ENCODE peak calls at places on chromosomes 7 and 10, in eight cellular contexts. A is A549, I is IMR-90, D is ovary, P is transverse colon, O is prostate gland, K is suprapubic skin, Z is tibial nerve. F is an unnamed sample.

GRCh38 chr7:128869944-128870285 is 7.3 kb downstream of the ATP6V1F start:
- DNase-seq in A (no peak), I (no peak), D (no peak), P (no peak), O (no peak), K (no peak), Z (no peak), F (no peak)

GRCh38 chr7:149558149-149558861 is 60.7 kb upstream of the ZNF746 start:
- DNase-seq in A (no peak), I (peak), D (no peak), P (no peak), O (no peak), K (no peak), Z (no peak), F (no peak)

GRCh38 chr7:1645071-1646015 is 24.7 kb upstream of the ELFN1 start:
- DNase-seq in A (no peak), I (no peak), D (no peak), P (no peak), O (no peak), K (no peak), Z (no peak), F (no peak)

GRCh38 chr10:95327367-95327766 is 36.6 kb upstream of the PDLIM1 start:
- DNase-seq in A (no peak), I (peak), D (peak), P (peak), O (peak), K (no peak), Z (no peak), F (no peak)

GRCh38 chr10:126749030-126749655 is 78.7 kb upstream of the C10orf90 start:
- DNase-seq in A (peak), I (peak), D (peak), P (peak), O (peak), K (peak), Z (peak), F (no peak)

GRCh38 chr10:73856261-73856660 is 18.1 kb downstream of the CAMK2G start:
- DNase-seq in A (no peak), I (no peak), D (no peak), P (no peak), O (no peak), K (no peak), Z (no peak), F (no peak)

GRCh38 chr10:12419279-12419847 is 70.0 kb downstream of the CAMK1D start:
- DNase-seq in A (no peak), I (peak), D (peak), P (no peak), O (no peak), K (no peak), Z (peak), F (no peak)

GRCh38 chr7:147276783-147277370 is 1160.3 kb downstream of the CNTNAP2 start:
- DNase-seq in A (no peak), I (no peak), D (no peak), P (no peak), O (no peak), K (no peak), Z (no peak), F (no peak)

GRCh38 chr7:74097937-74098614 is 14.5 kb downstream of the LIMK1 start:
- DNase-seq in A (no peak), I (peak), D (no peak), P (peak), O (no peak), K (no peak), Z (no peak), F (no peak)

GRCh38 chr10:48551796-48552591 is 52.9 kb downstream of the ARHGAP22 start:
- DNase-seq in A (peak), I (peak), D (peak), P (no peak), O (no peak), K (no peak), Z (peak), F (peak)

GRCh38 chr10:5735119-5735518 is 50.5 kb downstream of the TASOR2 start:
- DNase-seq in A (no peak), I (no peak), D (no peak), P (no peak), O (no peak), K (no peak), Z (no peak), F (no peak)

GRCh38 chr7:148014473-148014872 is 576.1 kb upstream of the C7orf33 start:
- DNase-seq in A (no peak), I (no peak), D (no peak), P (no peak), O (no peak), K (no peak), Z (no peak), F (no peak)

GRCh38 chr7:29194206-29194593 is 375 bp upstream of the CHN2 start:
- DNase-seq in A (no peak), I (no peak), D (peak), P (peak), O (no peak), K (no peak), Z (no peak), F (no peak)

GRCh38 chr7:42843209-42843800 is 68.6 kb downstream of the C7orf25 start:
- DNase-seq in A (peak), I (peak), D (peak), P (peak), O (peak), K (no peak), Z (peak), F (peak)

GRCh38 chr10:88941026-88941425 is 11.5 kb downstream of the ACTA2 start:
- DNase-seq in A (no peak), I (no peak), D (no peak), P (no peak), O (no peak), K (no peak), Z (no peak), F (no peak)

GRCh38 chr7:91285966-91286365 is 21.7 kb downstream of the FZD1 start:
- DNase-seq in A (no peak), I (peak), D (no peak), P (no peak), O (no peak), K (no peak), Z (no peak), F (no peak)

GRCh38 chr7:149713061-149713730 is 60.2 kb downstream of the ZNF467 start:
- DNase-seq in A (no peak), I (no peak), D (no peak), P (no peak), O (no peak), K (no peak), Z (peak), F (no peak)

GRCh38 chr10:79223001-79223345 is 124.3 kb upstream of the PPIF start:
- DNase-seq in A (no peak), I (no peak), D (no peak), P (no peak), O (no peak), K (no peak), Z (no peak), F (no peak)

GRCh38 chr10:114694062-114694461 is 36.0 kb upstream of the ABLIM1 start:
- DNase-seq in A (no peak), I (no peak), D (no peak), P (no peak), O (no peak), K (no peak), Z (no peak), F (no peak)

GRCh38 chr10:91709394-91709798 is 76.5 kb upstream of the PPP1R3C start:
- DNase-seq in A (no peak), I (peak), D (no peak), P (no peak), O (no peak), K (no peak), Z (no peak), F (no peak)

GRCh38 chr10:61487506-61487905 is 34.3 kb upstream of the TMEM26 start:
- DNase-seq in A (no peak), I (peak), D (no peak), P (no peak), O (no peak), K (no peak), Z (no peak), F (no peak)

DNA sequence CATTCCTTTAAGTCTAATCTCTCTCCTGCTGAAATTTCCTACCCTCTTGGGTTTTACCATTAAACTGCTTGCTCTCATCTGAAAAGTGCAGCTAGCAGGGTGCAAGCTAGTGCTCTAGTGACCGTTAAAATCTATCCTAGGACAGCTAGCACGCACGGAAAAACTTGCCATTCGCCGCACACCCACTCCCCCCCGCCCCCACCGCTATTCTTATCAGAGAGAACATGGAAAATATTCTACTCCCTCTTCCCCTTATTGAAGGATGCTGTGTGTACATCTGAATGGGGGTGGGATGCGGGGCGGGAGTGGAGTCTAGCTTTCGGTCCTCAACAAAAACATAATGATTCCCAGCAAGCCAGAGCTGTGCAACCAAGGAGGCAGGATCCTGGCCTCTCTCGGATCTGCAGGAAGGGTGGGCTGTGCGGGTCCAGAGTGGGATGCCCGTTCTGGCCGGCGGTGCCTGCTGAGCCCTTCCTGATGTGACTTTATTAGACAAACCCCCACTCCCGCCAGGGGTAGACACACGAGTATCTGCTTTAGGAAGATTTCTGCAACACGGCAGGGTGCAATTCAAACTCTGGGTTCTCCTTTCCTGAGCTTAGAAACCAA is 1.1 kb upstream of the ADRA2A start:
- DNase-seq in A (no peak), I (no peak), D (no peak), P (no peak), O (no peak), K (no peak), Z (no peak), F (no peak)
- H3K4me3 ChIP-seq in A (peak), I (no peak), D (peak), P (peak), O (no peak), K (peak), Z (peak), F (peak)

GRCh38 chr10:118383063-118383689 is 41.1 kb upstream of the FAM204A start:
- DNase-seq in A (no peak), I (no peak), D (no peak), P (no peak), O (no peak), K (no peak), Z (no peak), F (no peak)
- H3K27ac ChIP-seq in A (no peak), I (no peak), D (no peak), P (no peak), O (no peak), K (no peak), Z (no peak), F (no peak)

DNA sequence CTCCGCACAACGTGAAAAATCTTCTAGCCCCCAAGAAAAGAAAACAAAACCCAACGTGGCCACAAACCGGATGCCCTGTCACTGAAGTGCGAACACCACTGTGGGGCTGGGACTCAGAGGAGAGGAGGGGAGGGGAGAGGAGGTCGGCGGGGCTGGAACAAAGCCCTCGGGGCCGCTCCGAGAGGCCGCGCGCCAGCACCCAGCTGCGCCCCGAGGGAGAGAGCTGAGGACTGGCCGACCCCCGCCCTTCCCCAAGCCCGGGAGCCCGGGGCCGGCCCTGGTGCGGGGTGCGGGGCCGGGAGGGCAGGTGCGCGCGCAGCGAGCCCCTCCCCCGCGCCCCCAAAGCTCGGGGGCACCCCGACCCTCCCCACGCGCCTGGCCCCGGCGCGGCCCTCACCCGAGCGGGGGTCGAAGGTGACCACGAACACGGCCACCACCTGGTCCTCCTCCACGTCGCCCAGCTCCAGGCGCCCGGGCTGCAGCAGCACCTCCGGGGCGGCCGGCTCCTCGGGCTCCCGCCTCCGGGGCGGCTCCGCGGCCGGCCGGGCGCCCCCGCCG is 398 bp downstream of the DENND11 start:
- DNase-seq in A (peak), I (no peak), D (peak), P (peak), O (peak), K (peak), Z (no peak), F (peak)
- TF ChIP-seq POLR2A in A (no peak), I (no peak), D (no peak), P (peak), O (no peak), K (no peak), Z (no peak), F (no peak)

DNA sequence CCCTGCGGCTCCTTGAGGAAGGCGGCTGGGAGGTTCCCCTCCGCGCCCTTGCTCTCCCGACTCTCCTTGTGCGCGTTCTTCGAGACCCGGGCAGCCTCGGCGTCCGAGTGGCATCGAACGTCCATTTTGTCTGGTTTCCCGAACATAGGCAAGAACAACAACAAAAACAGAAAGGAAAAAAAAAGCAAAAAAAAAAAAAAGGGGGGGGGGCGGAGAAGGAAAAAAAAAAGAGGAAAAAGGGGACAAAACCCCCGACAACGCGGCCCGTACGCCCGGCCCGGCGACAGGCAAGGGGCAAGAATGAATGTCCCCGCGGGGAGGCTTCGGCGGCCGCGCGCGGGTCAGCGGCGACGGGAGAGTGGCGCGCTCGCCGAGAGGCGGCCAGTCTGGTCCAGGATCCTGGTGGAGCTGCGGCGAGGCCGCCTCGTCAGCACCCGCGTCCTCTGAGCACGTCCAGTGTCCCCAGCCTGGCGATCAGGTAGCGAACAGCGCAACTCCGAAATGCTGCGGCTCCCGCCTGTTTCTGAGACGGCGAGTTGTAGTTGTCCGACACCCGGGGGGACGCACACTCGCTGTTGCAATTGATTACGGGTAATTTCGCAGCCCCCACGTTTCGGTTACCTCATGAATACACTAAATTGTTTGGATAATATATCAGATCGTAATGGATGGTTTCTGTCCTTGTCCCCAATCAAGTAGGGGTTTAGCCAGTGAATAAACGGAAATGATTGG is at the start of gene VAX1:
- DNase-seq in A (peak), I (no peak), D (no peak), P (no peak), O (no peak), K (no peak), Z (no peak), F (no peak)
- H3K4me3 ChIP-seq in A (peak), I (no peak), D (peak), P (peak), O (peak), K (peak), Z (peak), F (no peak)

GRCh38 chr10:51696251-51696650 is 3.1 kb downstream of the CSTF2T start:
- DNase-seq in A (no peak), I (no peak), D (no peak), P (no peak), O (no peak), K (no peak), Z (no peak), F (no peak)

GRCh38 chr10:51699145-51699474 is 285 bp downstream of the CSTF2T start:
- DNase-seq in A (no peak), I (no peak), D (no peak), P (no peak), O (no peak), K (no peak), Z (no peak), F (no peak)

GRCh38 chr10:51700228-51700835 is 937 bp upstream of the CSTF2T start:
- DNase-seq in A (no peak), I (no peak), D (peak), P (peak), O (peak), K (no peak), Z (peak), F (no peak)

GRCh38 chr10:51698473-51699063 is 827 bp downstream of the CSTF2T start:
- DNase-seq in A (no peak), I (no peak), D (no peak), P (no peak), O (no peak), K (no peak), Z (no peak), F (no peak)

GRCh38 chr10:51699475-51700227 is at the start of gene CSTF2T:
- DNase-seq in A (peak), I (peak), D (peak), P (peak), O (peak), K (peak), Z (peak), F (peak)
- H3K27ac ChIP-seq in A (peak), I (peak), D (peak), P (peak), O (peak), K (peak), Z (peak), F (peak)

F was measured in Peyer's patch.